ENCODE peak calls at places on chromosomes 16 and 17, in nine cellular contexts. Y, Q, S, N, H, F, I, L and K are unnamed samples.
A peak's percentile ranks its signal among the peaks of the same experiment; 100 is the strongest.

GRCh38 chr16:48409839-48410610 is 24.8 kb upstream of the SIAH1 start:
- DNase-seq in S (peak; percentile 81), N (no peak), H (no peak), F (no peak), Y (peak; percentile 49), L (no peak), Q (peak; percentile 86), I (no peak), K (peak; percentile 50)

GRCh38 chr17:8382052-8382879 is 727 bp downstream of the RPL26 start:
- DNase-seq in Q (no peak), F (no peak), S (no peak), Y (no peak), N (no peak), H (no peak), I (no peak), L (no peak), K (no peak)

GRCh38 chr17:35795007-35795870 is at the start of gene MMP28:
- DNase-seq in F (no peak), H (peak; percentile 24), Q (no peak), N (peak; percentile 33), S (peak; percentile 36), I (peak; percentile 32), L (no peak), Y (peak; percentile 75), K (no peak)

GRCh38 chr17:17004251-17004996 is 32.5 kb upstream of the TNFRSF13B start:
- DNase-seq in L (no peak), F (no peak), H (no peak), N (no peak), Q (no peak), S (no peak), I (no peak), Y (no peak), K (no peak)

GRCh38 chr17:56833023-56833811 is 503 bp downstream of the C17orf67 start:
- DNase-seq in S (peak; percentile 66), I (peak; percentile 37), L (no peak), H (peak; percentile 95), Q (peak; percentile 78), N (peak; percentile 5), Y (peak; percentile 78), F (peak; percentile 33), K (peak; percentile 58)

GRCh38 chr17:48620497-48621139 is 5.5 kb upstream of the HOXB8 start:
- DNase-seq in Q (no peak), N (no peak), I (no peak), Y (no peak), F (no peak), L (no peak), H (no peak), S (no peak), K (no peak)

GRCh38 chr17:44539664-44540063 is 17.6 kb upstream of the FZD2 start:
- DNase-seq in Y (no peak), I (no peak), Q (no peak), L (no peak), F (peak; percentile 72), H (no peak), S (no peak), N (no peak), K (no peak)

GRCh38 chr17:75810216-75810615 is 25.6 kb downstream of the UNK start:
- DNase-seq in Y (peak; percentile 10), H (no peak), N (no peak), I (no peak), L (no peak), F (no peak), S (no peak), Q (no peak), K (no peak)

GRCh38 chr17:77644181-77644972 is 314.1 kb upstream of the TNRC6C start:
- DNase-seq in F (no peak), L (no peak), I (no peak), S (no peak), Y (no peak), Q (no peak), H (no peak), N (no peak), K (no peak)

GRCh38 chr17:39598047-39598481 is 9.7 kb downstream of the NEUROD2 start:
- DNase-seq in N (no peak), I (no peak), L (no peak), Y (no peak), F (no peak), Q (no peak), H (no peak), S (no peak), K (no peak)

GRCh38 chr16:8623634-8624033 is 2.1 kb downstream of the METTL22 start:
- DNase-seq in F (no peak), N (no peak), H (no peak), Y (no peak), Q (peak; percentile 20), L (no peak), S (peak; percentile 34), I (no peak), K (no peak)

GRCh38 chr17:78053777-78054468 is 74.6 kb downstream of the TMC6 start:
- DNase-seq in H (no peak), Y (no peak), Q (no peak), S (no peak), I (no peak), F (no peak), N (no peak), L (no peak), K (no peak)

GRCh38 chr17:83057793-83058477 is 21.5 kb upstream of the METRNL start:
- DNase-seq in H (no peak), S (no peak), N (no peak), Q (no peak), Y (no peak), F (no peak), I (no peak), L (no peak), K (no peak)

GRCh38 chr17:72145972-72146755 is 25.3 kb downstream of the SOX9 start:
- DNase-seq in I (no peak), L (no peak), N (no peak), Y (no peak), H (no peak), S (peak; percentile 59), Q (peak; percentile 23), F (no peak), K (no peak)

GRCh38 chr17:40303706-40304450 is 5.1 kb upstream of the RARA start:
- DNase-seq in Y (no peak), I (no peak), Q (peak; percentile 73), H (no peak), S (no peak), L (no peak), N (no peak), F (no peak), K (no peak)

GRCh38 chr17:60422162-60422665 is at the start of gene CHCT1:
- DNase-seq in I (no peak), N (no peak), Y (peak; percentile 67), L (no peak), Q (no peak), S (no peak), F (no peak), H (no peak), K (no peak)

GRCh38 chr17:48611213-48611612 is 396 bp upstream of the HOXB7 start:
- DNase-seq in L (no peak), Y (no peak), N (no peak), I (no peak), S (no peak), F (no peak), Q (peak; percentile 46), H (no peak), K (no peak)